ENCODE peak calls at places on chromosomes 12 and 14, in five cellular contexts. H is left ventricle myocardium inferior, I is upper lobe of right lung, L is GM12878, A is ascending aorta. E is an unnamed sample.

GRCh38 chr12:108129017-108129812 is at the start of gene WSCD2:
- DNase-seq in L (no peak), H (peak; percentile 24), A (peak; percentile 12), I (peak; percentile 71), E (peak; percentile 88)

GRCh38 chr14:51877807-51878206 is 17.4 kb downstream of the GNG2 start:
- DNase-seq in L (no peak), H (no peak), I (no peak), A (no peak), E (no peak)

GRCh38 chr12:122951406-122951805 is 14.9 kb downstream of the ABCB9 start:
- DNase-seq in I (no peak), L (no peak), A (no peak), H (no peak), E (no peak)

GRCh38 chr12:124683330-124683662 is 115.9 kb upstream of the NCOR2 start:
- DNase-seq in H (no peak), L (no peak), A (no peak), I (no peak), E (no peak)

GRCh38 chr12:64006211-64006610 is 161.7 kb downstream of the SRGAP1 start:
- DNase-seq in H (no peak), I (no peak), A (no peak), L (no peak), E (no peak)

GRCh38 chr12:121085842-121086353 is 46.8 kb upstream of the P2RX7 start:
- DNase-seq in H (no peak), A (no peak), L (no peak), I (no peak), E (peak; percentile 39)

GRCh38 chr12:117231750-117232149 is 41.5 kb upstream of the FBXO21 start:
- DNase-seq in A (no peak), L (no peak), H (no peak), I (no peak), E (no peak)

GRCh38 chr12:68378859-68379628 is 46.9 kb upstream of the MDM1 start:
- DNase-seq in I (no peak), L (no peak), A (no peak), H (peak; percentile 20), E (no peak)

GRCh38 chr12:11228268-11228879 is 41.1 kb downstream of the PRB3 start:
- DNase-seq in I (no peak), A (no peak), L (peak; percentile 16), H (no peak), E (peak; percentile 23)

GRCh38 chr14:99318959-99319295 is 46.9 kb upstream of the BCL11B start:
- DNase-seq in H (no peak), I (no peak), L (no peak), A (no peak), E (no peak)

GRCh38 chr12:104720346-104721064 is 237.6 kb downstream of the SLC41A2 start:
- DNase-seq in L (no peak), H (no peak), I (no peak), A (no peak), E (no peak)

GRCh38 chr12:111121840-111122239 is 201.5 kb upstream of the MYL2 start:
- DNase-seq in I (no peak), A (no peak), H (no peak), L (no peak), E (no peak)

GRCh38 chr12:2244013-2244861 is 191.4 kb downstream of the CACNA1C start:
- DNase-seq in A (no peak), L (no peak), H (no peak), I (no peak), E (no peak)

GRCh38 chr12:93664573-93665138 is 12.5 kb upstream of the CRADD start:
- DNase-seq in I (no peak), H (no peak), L (no peak), A (no peak), E (no peak)

GRCh38 chr14:88252536-88252935 is 70.5 kb downstream of the KCNK10 start:
- DNase-seq in I (no peak), L (no peak), A (no peak), H (no peak), E (no peak)

GRCh38 chr12:110754101-110754793 is 11.6 kb upstream of the PPP1CC start:
- DNase-seq in H (peak; percentile 35), L (no peak), A (no peak), I (no peak), E (no peak)

GRCh38 chr12:121889267-121889624 is 656 bp downstream of the PSMD9 start:
- DNase-seq in L (no peak), I (no peak), H (no peak), A (no peak), E (no peak)

GRCh38 chr12:67025543-67026114 is 243.5 kb upstream of the CAND1 start:
- DNase-seq in A (no peak), H (no peak), L (no peak), I (no peak), E (no peak)

GRCh38 chr14:49623941-49624806 is 3.6 kb downstream of the MGAT2 start:
- DNase-seq in L (no peak), A (no peak), H (no peak), I (no peak), E (no peak)

GRCh38 chr14:35682802-35683201 is 126.3 kb downstream of the RALGAPA1 start:
- DNase-seq in H (no peak), I (no peak), A (no peak), L (peak; percentile 3), E (no peak)

GRCh38 chr14:95495538-95496025 is 20.9 kb downstream of the SYNE3 start:
- DNase-seq in A (no peak), H (no peak), L (peak; percentile 94), I (no peak), E (peak; percentile 40)

GRCh38 chr12:130787445-130788410 is 51.3 kb downstream of the STX2 start:
- DNase-seq in H (no peak), A (no peak), L (no peak), I (no peak), E (peak; percentile 75)

GRCh38 chr14:103126873-103127304 is 3.6 kb downstream of the TNFAIP2 start:
- DNase-seq in H (peak; percentile 60), A (no peak), L (no peak), I (peak; percentile 87), E (peak; percentile 72)

GRCh38 chr14:71437870-71438269 is 494.4 kb upstream of the RGS6 start:
- DNase-seq in A (no peak), H (no peak), I (no peak), L (no peak), E (no peak)

GRCh38 chr14:30558675-30559555 is at the start of gene G2E3:
- DNase-seq in A (peak; percentile 43), L (peak; percentile 48), H (peak; percentile 86), I (peak; percentile 94), E (peak; percentile 90)

GRCh38 chr14:30564235-30564867 is 5.4 kb downstream of the G2E3 start:
- DNase-seq in L (no peak), I (no peak), H (no peak), A (no peak), E (no peak)

GRCh38 chr14:30558362-30558674 is 640 bp upstream of the G2E3 start:
- DNase-seq in H (no peak), L (no peak), A (no peak), I (no peak), E (no peak)

GRCh38 chr14:30560581-30560980 is 1.6 kb downstream of the G2E3 start:
- DNase-seq in I (no peak), L (no peak), H (no peak), A (no peak), E (no peak)

DNA sequence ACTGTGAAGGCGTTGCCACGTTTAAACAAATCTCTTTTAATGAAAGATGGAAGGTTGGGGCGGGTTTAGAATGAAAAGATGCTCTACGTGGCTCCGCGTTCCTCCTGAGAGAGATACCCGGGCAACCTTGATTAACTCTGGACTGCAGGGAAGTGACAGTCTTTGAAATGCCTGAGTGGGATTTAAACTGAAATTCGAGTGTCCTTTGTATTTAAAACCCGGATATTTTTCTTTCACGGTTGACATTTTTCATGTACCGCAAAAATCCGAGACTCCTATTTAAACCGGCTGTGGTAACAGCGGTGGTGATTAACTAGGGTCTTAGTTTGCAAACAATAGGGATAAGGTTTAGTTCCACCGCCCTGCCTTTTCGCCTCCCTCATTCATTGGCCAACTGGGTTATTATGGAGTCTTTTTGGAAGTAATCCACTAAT is 697 bp downstream of the G2E3 start:
- DNase-seq in I (no peak), H (no peak), A (no peak), L (no peak), E (no peak)
- H3K27ac ChIP-seq in I (peak overlapping the region; percentile 80), H (peak overlapping the region; percentile 79), A (peak overlapping the region; percentile 74), L (peak overlapping the region; percentile 84), E (peak overlapping the region; percentile 76)

GRCh38 chr14:21093769-21094681 is 4.4 kb downstream of the ZNF219 start:
- DNase-seq in L (no peak), I (no peak), H (no peak), A (no peak), E (no peak)
- TF ChIP-seq CTCF in L (peak; percentile 2), I (no peak), H (no peak), A (no peak), E (no peak)

DNA sequence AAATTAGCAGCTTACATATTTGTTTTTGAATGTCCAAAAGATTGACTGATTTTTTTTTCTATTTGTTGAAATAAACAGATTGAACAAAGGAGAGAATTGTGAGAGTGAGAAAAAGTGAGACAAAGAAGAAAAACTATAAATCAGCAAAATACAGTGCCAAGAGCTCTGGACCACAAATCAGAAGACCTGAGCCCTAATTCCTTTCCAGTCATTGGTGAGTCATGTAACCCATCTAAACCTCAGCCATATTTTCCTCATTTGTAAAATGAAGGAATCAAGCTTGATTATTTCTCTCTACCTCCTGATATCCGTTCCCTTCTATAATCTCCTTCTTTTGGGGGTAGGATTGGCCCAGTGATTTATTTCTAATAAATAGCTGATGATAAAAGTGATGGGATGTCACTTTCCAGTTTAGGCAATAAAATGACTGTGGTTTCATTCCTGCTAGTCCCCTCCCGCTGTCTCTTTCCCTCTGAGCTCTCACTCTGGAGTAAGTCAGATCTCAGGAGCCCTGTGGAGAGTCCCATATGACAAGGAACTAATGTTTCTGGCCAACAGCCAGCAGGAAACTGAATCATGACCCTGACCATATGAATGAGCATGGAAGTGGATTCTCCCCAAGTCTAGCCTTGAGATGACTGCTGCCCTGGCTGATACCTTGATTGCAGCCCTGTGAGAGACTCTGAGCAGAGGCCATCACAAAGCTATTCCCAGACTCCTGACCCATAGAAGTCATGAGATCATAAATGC is 218.9 kb downstream of the ACSS3 start:
- DNase-seq in L (no peak), A (no peak), H (no peak), I (no peak), E (no peak)
- H3K4me1 ChIP-seq in L (no peaks in the 10 kb centered on the region), A (no peaks in the 10 kb centered on the region), H (no peaks in the 10 kb centered on the region), I (no peaks in the 10 kb centered on the region), E (no peaks in the 10 kb centered on the region)

GRCh38 chr14:24813089-24813815 is 179.3 kb upstream of the GZMB start:
- DNase-seq in H (no peak), A (no peak), I (no peak), L (no peak), E (no peak)
- H3K27ac ChIP-seq in H (no peak overlapping the region), A (no peak overlapping the region), I (no peak overlapping the region), L (no peak overlapping the region), E (no peak overlapping the region)

DNA sequence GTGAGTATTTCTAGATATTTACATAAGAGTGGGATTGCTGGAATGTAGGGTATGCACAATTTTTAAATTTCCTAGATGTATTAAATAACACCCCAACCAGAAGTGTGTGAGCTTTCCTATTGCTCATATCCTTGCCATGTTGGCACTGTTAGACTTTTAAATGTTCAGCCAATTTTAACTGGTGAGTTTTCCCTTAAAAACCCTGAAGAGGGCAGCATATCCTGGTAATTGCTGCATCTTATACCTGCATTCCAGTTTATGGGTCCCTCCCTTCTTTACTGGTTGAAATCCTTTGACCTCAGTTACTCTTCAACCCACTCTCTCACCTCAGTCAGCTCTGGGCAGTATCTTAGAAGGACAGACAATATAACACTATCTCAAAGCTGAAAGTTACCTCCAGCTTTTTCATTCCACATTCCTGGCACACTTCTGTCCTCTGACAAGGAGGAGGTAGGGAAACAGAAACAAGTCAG is 270.6 kb downstream of the PAWR start:
- DNase-seq in H (no peak), L (no peak), A (no peak), I (no peak), E (no peak)
- TF ChIP-seq CTCF in H (peak; percentile 43), L (peak; percentile 38), A (peak; percentile 62), I (peak; percentile 45), E (peak; percentile 55)